ENCODE peak calls at places on chromosomes 6 and 20, in eight cellular contexts. A, J, I, F, X, G, B and E are unnamed samples.

GRCh38 chr6:134823635-134824034 is 126.3 kb downstream of the ALDH8A1 start:
- DNase-seq in A (no peak), J (no peak), I (no peak), F (no peak), X (no peak), G (no peak), B (no peak), E (no peak)

GRCh38 chr6:38522322-38522721 is 117.4 kb downstream of the BTBD9 start:
- DNase-seq in A (no peak), J (no peak), I (no peak), F (no peak), X (no peak), G (no peak), B (no peak), E (peak)

GRCh38 chr6:41462980-41463930 is 82.9 kb upstream of the FOXP4 start:
- DNase-seq in A (peak), J (no peak), I (peak), F (no peak), X (peak), G (no peak), B (peak), E (peak)

GRCh38 chr6:14384175-14384949 is 266.8 kb downstream of the CD83 start:
- DNase-seq in A (no peak), J (no peak), I (no peak), F (no peak), X (no peak), G (no peak), B (no peak), E (no peak)

GRCh38 chr20:1465470-1466210 is 1.0 kb downstream of the NSFL1C start:
- DNase-seq in A (peak), J (no peak), I (no peak), F (no peak), X (no peak), G (no peak), B (no peak), E (peak)

GRCh38 chr6:128233501-128233900 is 286.9 kb downstream of the PTPRK start:
- DNase-seq in A (no peak), J (no peak), I (no peak), F (no peak), X (no peak), G (no peak), B (peak), E (no peak)

GRCh38 chr6:26003102-26003694 is 40.6 kb downstream of the TRIM38 start:
- DNase-seq in A (peak), J (no peak), I (peak), F (no peak), X (peak), G (no peak), B (no peak), E (peak)

GRCh38 chr6:156778615-156779205 is 1.5 kb downstream of the ARID1B start:
- DNase-seq in A (peak), J (no peak), I (peak), F (no peak), X (peak), G (no peak), B (peak), E (peak)

GRCh38 chr6:34246249-34246562 is 2.6 kb downstream of the SMIM29 start:
- DNase-seq in A (no peak), J (no peak), I (no peak), F (no peak), X (no peak), G (no peak), B (peak), E (no peak)

GRCh38 chr6:3496395-3496794 is 39.5 kb upstream of the SLC22A23 start:
- DNase-seq in A (no peak), J (no peak), I (no peak), F (no peak), X (no peak), G (no peak), B (no peak), E (no peak)

GRCh38 chr6:118968416-118968815 is 33.5 kb upstream of the MCM9 start:
- DNase-seq in A (peak), J (no peak), I (no peak), F (no peak), X (no peak), G (no peak), B (no peak), E (peak)

GRCh38 chr6:40293824-40294188 is 293.4 kb downstream of the LRFN2 start:
- DNase-seq in A (no peak), J (no peak), I (no peak), F (no peak), X (no peak), G (no peak), B (no peak), E (no peak)

GRCh38 chr20:4613184-4613583 is 108.5 kb upstream of the PRND start:
- DNase-seq in A (no peak), J (no peak), I (no peak), F (no peak), X (no peak), G (no peak), B (no peak), E (peak)

GRCh38 chr20:1930165-1930564 is 35.0 kb downstream of the SIRPA start:
- DNase-seq in A (no peak), J (no peak), I (no peak), F (no peak), X (no peak), G (no peak), B (no peak), E (no peak)